ENCODE peak calls at places on chromosome 1, in six cellular contexts. B is activated naive CD4-positive, alpha-beta T cell treated with anti-CD3 and anti-CD28 coated beads, Interleukin-2, amount 10 ng/mL, durations not matched to agents 7 days and 5 days; F is endothelial cell; J is cerebellar nuclear complex; Z is H54; U is HTR-8/SVneo. Q is an unnamed sample.

GRCh38 chr1:44294588-44295007 is 60.5 kb downstream of the ERI3 start:
- DNase-seq in J (no peak), Z (no peak), F (peak), U (no peak), B (no peak), Q (no peak)

GRCh38 chr1:208997726-208998312 is 585.7 kb upstream of the CAMK1G start:
- DNase-seq in F (no peak), U (peak), Z (no peak), J (no peak), B (no peak), Q (no peak)

GRCh38 chr1:170661646-170662411 is 2.1 kb upstream of the PRRX1 start:
- DNase-seq in U (no peak), Z (peak), J (no peak), B (no peak), F (no peak), Q (no peak)

GRCh38 chr1:31020007-31020790 is 45.3 kb downstream of the PUM1 start:
- DNase-seq in U (no peak), B (no peak), F (no peak), J (no peak), Z (no peak), Q (no peak)

GRCh38 chr1:79507770-79508169 is 501.2 kb upstream of the ADGRL4 start:
- DNase-seq in F (no peak), J (no peak), B (no peak), Z (no peak), U (no peak), Q (no peak)

GRCh38 chr1:198220428-198220827 is 63.6 kb downstream of the NEK7 start:
- DNase-seq in Z (no peak), J (no peak), U (peak), B (no peak), F (no peak), Q (no peak)

GRCh38 chr1:1084372-1085170 is 10.5 kb upstream of the RNF223 start:
- DNase-seq in U (no peak), F (peak), Z (no peak), J (no peak), B (no peak), Q (no peak)

GRCh38 chr1:231931846-231932454 is 305.4 kb downstream of the DISC1 start:
- DNase-seq in F (no peak), U (no peak), J (no peak), B (peak), Z (no peak), Q (no peak)

GRCh38 chr1:62299426-62300200 is 19.6 kb downstream of the KANK4 start:
- DNase-seq in B (no peak), F (no peak), Z (no peak), U (no peak), J (no peak), Q (peak)

GRCh38 chr1:33327587-33328325 is 6.9 kb upstream of the A3GALT2 start:
- DNase-seq in Z (peak), J (no peak), U (no peak), B (no peak), F (no peak), Q (no peak)

GRCh38 chr1:104466068-104466467 is 716.4 kb downstream of the AMY1C start:
- DNase-seq in J (no peak), B (no peak), Z (no peak), U (no peak), F (no peak), Q (no peak)

GRCh38 chr1:151134396-151134795 is 12.0 kb downstream of the SEMA6C start:
- DNase-seq in J (no peak), Z (no peak), B (no peak), U (no peak), F (no peak), Q (no peak)

GRCh38 chr1:45134468-45134873 is 71.9 kb downstream of the ZSWIM5 start:
- DNase-seq in F (no peak), U (no peak), B (no peak), J (no peak), Z (no peak), Q (peak)

GRCh38 chr1:207103892-207104373 is at the start of gene C4BPA:
- DNase-seq in F (no peak), U (no peak), B (no peak), Z (no peak), J (no peak), Q (no peak)

GRCh38 chr1:74356493-74356892 is 121.3 kb downstream of the TNNI3K start:
- DNase-seq in Z (no peak), F (no peak), B (no peak), U (no peak), J (no peak), Q (peak)

GRCh38 chr1:76070538-76070937 is 4.0 kb upstream of the ST6GALNAC3 start:
- DNase-seq in J (no peak), U (no peak), F (no peak), B (no peak), Z (no peak), Q (no peak)

GRCh38 chr1:17021896-17022295 is 10.2 kb upstream of the ATP13A2 start:
- DNase-seq in U (no peak), J (no peak), B (no peak), F (no peak), Z (no peak), Q (no peak)

GRCh38 chr1:50829010-50829958 is 130.8 kb downstream of the FAF1 start:
- DNase-seq in J (no peak), U (peak), F (no peak), Z (no peak), B (no peak), Q (no peak)

GRCh38 chr1:200795151-200795550 is 56.5 kb downstream of the CAMSAP2 start:
- DNase-seq in Z (no peak), J (no peak), U (no peak), F (no peak), B (no peak), Q (no peak)

GRCh38 chr1:101338714-101339430 is 102.1 kb downstream of the S1PR1 start:
- DNase-seq in U (no peak), F (no peak), J (no peak), Z (no peak), B (no peak), Q (no peak)

GRCh38 chr1:47710075-47711071 is 272.5 kb downstream of the FOXD2 start:
- DNase-seq in J (no peak), B (peak), Z (peak), F (peak), U (peak), Q (peak)

GRCh38 chr1:231162300-231162969 is 577 bp downstream of the TRIM67 start:
- DNase-seq in Z (no peak), J (no peak), F (peak), B (peak), U (peak), Q (no peak)